ENCODE peak calls at places on chromosome 21, in six cellular contexts. Y, D, F, Z, J and A are unnamed samples.

GRCh38 chr21:26591543-26591942 is 18.5 kb upstream of the CYYR1 start:
- DNase-seq in Y (no peak), D (no peak), F (no peak), Z (no peak), J (no peak), A (no peak)

GRCh38 chr21:18725653-18726052 is 322.1 kb upstream of the TMPRSS15 start:
- DNase-seq in Y (no peak), D (peak), F (no peak), Z (no peak), J (no peak), A (no peak)

GRCh38 chr21:34009193-34009592 is 64.2 kb upstream of the MRPS6 start:
- DNase-seq in Y (no peak), D (no peak), F (no peak), Z (no peak), J (no peak), A (no peak)

GRCh38 chr21:17438642-17439041 is 74.2 kb upstream of the CXADR start:
- DNase-seq in Y (peak), D (peak), F (peak), Z (no peak), J (no peak), A (no peak)

GRCh38 chr21:32411366-32412161 is 942 bp upstream of the EVA1C start:
- DNase-seq in Y (peak), D (peak), F (no peak), Z (peak), J (peak), A (no peak)

GRCh38 chr21:31173881-31174555 is 135.7 kb upstream of the KRTAP19-8 start:
- DNase-seq in Y (no peak), D (no peak), F (no peak), Z (peak), J (no peak), A (no peak)

GRCh38 chr21:30227128-30227527 is 11.2 kb upstream of the CLDN8 start:
- DNase-seq in Y (no peak), D (no peak), F (no peak), Z (peak), J (no peak), A (no peak)

GRCh38 chr21:29293495-29293894 is 5.2 kb upstream of the BACH1 start:
- DNase-seq in Y (no peak), D (no peak), F (no peak), Z (no peak), J (no peak), A (no peak)

GRCh38 chr21:25343774-25344545 is 263.3 kb downstream of the MRPL39 start:
- DNase-seq in Y (no peak), D (no peak), F (no peak), Z (no peak), J (no peak), A (no peak)

GRCh38 chr21:34017127-34017961 is 56.0 kb upstream of the MRPS6 start:
- DNase-seq in Y (no peak), D (no peak), F (no peak), Z (no peak), J (no peak), A (peak)

GRCh38 chr21:16624468-16625102 is 888.3 kb upstream of the CXADR start:
- DNase-seq in Y (no peak), D (no peak), F (no peak), Z (no peak), J (no peak), A (no peak)

GRCh38 chr21:17492415-17493168 is 20.3 kb upstream of the CXADR start:
- DNase-seq in Y (no peak), D (no peak), F (no peak), Z (no peak), J (no peak), A (no peak)

GRCh38 chr21:35046223-35046690 is 2.8 kb downstream of the RUNX1 start:
- DNase-seq in Y (no peak), D (no peak), F (no peak), Z (no peak), J (no peak), A (no peak)

GRCh38 chr21:16046625-16047340 is 317.0 kb downstream of the USP25 start:
- DNase-seq in Y (no peak), D (no peak), F (no peak), Z (peak), J (peak), A (peak)

GRCh38 chr21:32516729-32517649 is 68.3 kb downstream of the TCP10L start:
- DNase-seq in Y (no peak), D (no peak), F (no peak), Z (peak), J (peak), A (peak)

DNA sequence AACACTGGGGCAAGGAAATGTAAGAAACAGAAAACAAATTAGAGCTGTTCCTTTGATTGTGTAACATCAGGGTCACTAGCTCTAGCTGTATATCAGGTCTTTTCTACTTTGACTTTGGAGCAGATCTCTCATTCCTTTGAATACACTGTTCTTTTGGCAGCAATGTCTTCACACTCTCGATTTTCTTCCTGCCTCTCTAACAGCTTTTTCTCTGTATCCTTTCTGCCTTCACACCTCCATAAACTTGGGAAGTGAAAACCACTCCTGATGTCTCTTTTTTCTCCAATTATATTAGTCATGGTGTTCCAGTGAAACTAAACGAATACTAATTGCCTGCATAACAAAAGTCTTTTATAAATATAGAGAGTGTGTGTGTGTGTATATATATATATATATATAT is 1458.0 kb downstream of the NCAM2 start:
- DNase-seq in Y (no peak), D (no peak), F (no peak), Z (no peak), J (no peak), A (no peak)
- H4K91ac ChIP-seq in Y (no peak), D (no peak), F (no peak), Z (no peak), J (no peak), A (no peak)

GRCh38 chr21:46151989-46152938 is 3.1 kb downstream of the FTCD start:
- DNase-seq in Y (peak), D (peak), F (no peak), Z (no peak), J (no peak), A (no peak)
- H4K91ac ChIP-seq in Y (no peak), D (no peak), F (peak), Z (no peak), J (no peak), A (no peak)

DNA sequence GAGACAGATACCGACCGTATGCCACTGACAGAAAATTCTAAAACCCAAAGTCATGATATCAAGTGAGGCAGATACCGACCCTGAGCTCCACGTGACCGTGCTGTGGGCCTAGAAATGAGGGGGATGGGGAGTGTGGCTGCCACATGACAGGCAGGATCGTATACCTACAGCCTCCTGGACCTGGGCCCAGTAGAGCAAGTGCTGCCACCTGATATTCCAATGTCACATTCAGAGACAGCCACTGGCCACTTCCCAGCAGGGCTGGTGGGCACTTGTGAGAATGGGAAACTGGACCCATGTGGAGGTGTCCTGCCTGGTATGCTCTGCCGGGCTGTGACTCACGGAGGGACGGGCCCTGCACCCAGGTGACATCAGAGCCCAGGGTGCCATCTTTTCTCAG is 44.6 kb upstream of the CLDN14 start:
- DNase-seq in Y (no peak), D (no peak), F (no peak), Z (no peak), J (no peak), A (no peak)
- H4K91ac ChIP-seq in Y (no peak), D (no peak), F (peak), Z (no peak), J (no peak), A (no peak)

GRCh38 chr21:38637161-38637560 is 138.9 kb upstream of the ERG start:
- DNase-seq in Y (no peak), D (no peak), F (no peak), Z (no peak), J (no peak), A (no peak)
- H4K91ac ChIP-seq in Y (no peak), D (no peak), F (no peak), Z (no peak), J (no peak), A (no peak)

GRCh38 chr21:45300786-45301520 is 13.3 kb upstream of the POFUT2 start:
- DNase-seq in Y (no peak), D (no peak), F (no peak), Z (no peak), J (no peak), A (no peak)

GRCh38 chr21:45299864-45300785 is 12.4 kb upstream of the POFUT2 start:
- DNase-seq in Y (no peak), D (no peak), F (no peak), Z (peak), J (peak), A (no peak)

GRCh38 chr21:45297329-45297728 is 9.6 kb upstream of the POFUT2 start:
- DNase-seq in Y (no peak), D (no peak), F (no peak), Z (no peak), J (no peak), A (no peak)

GRCh38 chr21:45297869-45298268 is 10.2 kb upstream of the POFUT2 start:
- DNase-seq in Y (no peak), D (no peak), F (no peak), Z (no peak), J (no peak), A (no peak)

DNA sequence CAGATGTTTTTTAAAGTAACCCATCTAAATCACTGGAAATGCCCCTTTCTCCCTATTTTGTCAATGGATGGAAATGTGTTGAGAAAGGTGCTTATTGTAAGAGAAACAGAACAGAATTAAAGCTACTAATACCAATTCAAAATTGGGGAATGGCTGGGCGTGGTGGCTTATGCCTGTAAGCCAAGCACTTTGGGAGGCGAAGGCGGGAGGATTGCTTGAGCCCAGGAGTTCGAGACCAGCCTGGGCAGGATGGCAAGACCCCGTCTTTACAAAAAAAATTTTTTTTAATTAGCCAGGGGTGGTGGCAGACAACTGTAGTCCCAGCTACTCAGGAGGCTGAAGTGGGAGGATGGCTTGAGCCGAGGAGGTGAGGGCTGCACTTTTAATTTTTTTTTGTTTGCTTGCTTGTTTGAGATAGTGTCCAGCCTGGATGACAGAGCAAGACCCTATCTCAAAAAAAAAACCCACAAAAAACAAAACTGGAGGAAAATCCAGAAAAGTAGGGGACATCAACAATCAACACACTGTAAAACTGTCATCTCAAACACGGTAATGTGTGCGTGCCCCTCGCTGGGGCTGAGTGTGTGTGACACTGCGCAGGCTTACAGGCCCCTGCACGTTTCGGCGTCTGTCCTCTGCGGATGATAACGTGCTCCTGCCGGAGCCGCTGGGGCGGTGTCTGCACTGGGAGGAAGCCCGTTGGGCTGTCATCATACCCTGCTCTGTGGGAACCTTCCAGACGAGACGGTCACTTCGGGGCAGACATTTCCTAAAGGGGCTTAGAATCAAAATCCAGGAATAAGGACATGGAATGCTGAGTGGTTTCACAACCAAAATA is 11.6 kb upstream of the POFUT2 start:
- DNase-seq in Y (no peak), D (no peak), F (no peak), Z (peak), J (no peak), A (no peak)
- H4K91ac ChIP-seq in Y (no peak), D (no peak), F (no peak), Z (peak), J (peak), A (peak)

DNA sequence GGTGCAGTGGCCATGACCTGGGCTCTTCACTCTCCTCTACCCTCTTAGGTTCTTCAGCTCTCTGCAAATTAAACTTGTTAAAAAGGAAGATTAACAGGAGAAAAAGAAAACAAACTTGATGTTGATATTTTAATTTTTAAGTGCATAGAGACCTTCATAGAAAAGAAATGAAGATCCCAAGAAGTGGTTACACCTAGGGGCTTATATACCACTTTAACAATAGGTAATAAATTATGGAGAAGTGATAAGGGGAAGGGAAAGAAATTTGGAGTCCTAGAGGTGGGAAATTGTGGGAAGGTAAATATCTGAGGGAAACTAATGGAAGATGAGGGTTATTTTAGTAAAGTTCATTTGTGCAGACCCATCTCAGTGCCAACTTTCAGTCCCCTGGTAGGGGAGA is 16.5 kb upstream of the TFF3 start:
- DNase-seq in Y (no peak), D (no peak), F (no peak), Z (no peak), J (no peak), A (no peak)
- H4K91ac ChIP-seq in Y (no peak), D (no peak), F (no peak), Z (no peak), J (no peak), A (no peak)

GRCh38 chr21:42760977-42761751 is 107.7 kb downstream of the PDE9A start:
- DNase-seq in Y (no peak), D (no peak), F (no peak), Z (no peak), J (no peak), A (no peak)
- H4K91ac ChIP-seq in Y (no peak), D (no peak), F (no peak), Z (peak), J (no peak), A (no peak)